ENCODE peak calls at places on chromosome 10, in ten cellular contexts. P, M, L, O, U, I, W, Z, E and R are unnamed samples.

GRCh38 chr10:16120563-16120962 is 260.3 kb upstream of the MINDY3 start:
- DNase-seq in U (no peak), P (no peak), I (no peak), W (no peak), M (no peak), E (no peak), O (no peak), Z (no peak), L (no peak), R (no peak)

GRCh38 chr10:15563161-15563715 is 156.5 kb downstream of the ITGA8 start:
- DNase-seq in I (no peak), E (no peak), U (no peak), Z (no peak), M (no peak), W (no peak), L (no peak), O (no peak), P (no peak), R (no peak)

GRCh38 chr10:129697463-129698247 is 230.6 kb downstream of the MGMT start:
- DNase-seq in L (no peak), E (no peak), M (no peak), W (no peak), U (no peak), Z (no peak), P (no peak), O (no peak), I (no peak), R (no peak)

GRCh38 chr10:97074256-97075145 is 111.3 kb downstream of the SLIT1 start:
- DNase-seq in P (no peak), I (no peak), M (no peak), W (no peak), E (no peak), L (no peak), O (no peak), Z (no peak), U (no peak), R (no peak)

GRCh38 chr10:119503821-119504220 is 38.7 kb downstream of the RGS10 start:
- DNase-seq in P (no peak), O (peak), U (no peak), Z (no peak), L (no peak), W (no peak), I (no peak), E (no peak), M (no peak), R (no peak)

GRCh38 chr10:114458955-114459354 is 54.7 kb upstream of the AFAP1L2 start:
- DNase-seq in Z (no peak), L (peak), U (peak), I (peak), O (peak), E (peak), M (peak), W (peak), P (no peak), R (no peak)

GRCh38 chr10:33652870-33653269 is 318.4 kb upstream of the NRP1 start:
- DNase-seq in I (no peak), E (no peak), Z (no peak), L (no peak), U (no peak), M (no peak), W (no peak), O (no peak), P (no peak), R (no peak)

GRCh38 chr10:11189581-11190376 is 172.1 kb downstream of the CELF2 start:
- DNase-seq in I (no peak), U (no peak), Z (no peak), L (no peak), W (no peak), P (no peak), O (no peak), E (no peak), M (no peak), R (no peak)

GRCh38 chr10:78320416-78320815 is 286.8 kb downstream of the RPS24 start:
- DNase-seq in E (no peak), Z (no peak), W (no peak), L (no peak), O (no peak), U (no peak), P (no peak), M (no peak), I (peak), R (no peak)

GRCh38 chr10:90862908-90863514 is 5.2 kb upstream of the HTR7 start:
- DNase-seq in I (peak), W (peak), O (no peak), P (no peak), U (no peak), Z (no peak), M (peak), E (no peak), L (peak), R (no peak)

GRCh38 chr10:118958559-118958958 is 71.0 kb upstream of the NANOS1 start:
- DNase-seq in O (no peak), U (no peak), M (no peak), I (no peak), P (no peak), L (no peak), W (no peak), E (no peak), Z (no peak), R (no peak)

GRCh38 chr10:47379445-47379785 is 4.7 kb downstream of the ZNF488 start:
- DNase-seq in P (no peak), L (no peak), E (no peak), Z (no peak), I (no peak), U (no peak), O (peak), W (no peak), M (no peak), R (no peak)

GRCh38 chr10:69057261-69057950 is 30.5 kb upstream of the SRGN start:
- DNase-seq in L (no peak), E (peak), U (no peak), M (no peak), O (peak), I (peak), P (peak), Z (peak), W (no peak), R (no peak)

GRCh38 chr10:65313406-65313805 is 1612.4 kb upstream of the LRRTM3 start:
- DNase-seq in I (no peak), M (peak), P (no peak), W (no peak), U (no peak), E (no peak), O (no peak), Z (no peak), L (no peak), R (peak)

GRCh38 chr10:86944471-86944870 is 12.9 kb downstream of the MMRN2 start:
- DNase-seq in O (no peak), M (no peak), P (no peak), Z (no peak), L (no peak), E (no peak), U (no peak), W (no peak), I (peak), R (no peak)

DNA sequence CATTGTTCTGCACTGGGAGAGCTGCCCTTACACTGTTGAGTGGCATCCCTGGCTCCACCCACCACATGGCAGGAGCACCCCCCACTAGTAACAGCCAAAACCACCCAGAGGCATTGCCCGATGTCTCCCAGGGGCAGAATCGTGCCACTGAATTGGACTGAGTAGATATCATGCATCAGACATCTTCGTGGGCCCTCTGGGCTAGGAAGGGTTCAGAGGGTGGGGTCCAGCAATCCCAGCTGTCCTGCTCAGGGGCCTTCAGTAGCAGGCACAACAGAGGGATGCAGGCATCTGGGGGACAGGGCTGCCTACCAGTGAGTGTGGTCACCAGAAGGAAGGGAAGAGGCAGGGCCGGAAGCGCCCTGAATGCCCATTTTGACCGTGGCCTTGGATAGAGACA is 119.7 kb upstream of the PPP2R2D start:
- DNase-seq in O (no peak), U (no peak), P (no peak), L (no peak), W (no peak), I (no peak), E (no peak), Z (no peak), M (no peak), R (no peak)
- H3K4me3 ChIP-seq in O (no peak), U (no peak), P (no peak), L (no peak), W (no peak), I (no peak), E (no peak), Z (no peak), M (no peak), R (no peak)

GRCh38 chr10:132850246-132850645 is 64.3 kb upstream of the NKX6-2 start:
- DNase-seq in W (no peak), Z (no peak), E (no peak), U (peak), M (no peak), I (no peak), L (no peak), O (peak), P (no peak), R (no peak)

GRCh38 chr10:132850896-132851295 is 64.9 kb upstream of the NKX6-2 start:
- DNase-seq in I (no peak), Z (no peak), O (peak), W (no peak), E (no peak), L (no peak), M (no peak), P (no peak), U (peak), R (no peak)

GRCh38 chr10:132848951-132849545 is 63.1 kb upstream of the NKX6-2 start:
- DNase-seq in M (no peak), U (no peak), Z (no peak), I (no peak), O (peak), W (no peak), E (no peak), P (no peak), L (no peak), R (no peak)

GRCh38 chr10:132848306-132848705 is 62.4 kb upstream of the NKX6-2 start:
- DNase-seq in E (no peak), P (no peak), U (no peak), W (no peak), M (no peak), O (peak), L (no peak), Z (no peak), I (no peak), R (no peak)

GRCh38 chr10:132849546-132850031 is 63.6 kb upstream of the NKX6-2 start:
- DNase-seq in I (no peak), O (peak), Z (no peak), P (no peak), U (no peak), L (no peak), W (no peak), E (no peak), M (no peak), R (no peak)
- H3K4me3 ChIP-seq in I (no peak), O (no peak), Z (no peak), P (no peak), U (no peak), L (no peak), W (no peak), E (no peak), M (no peak), R (no peak)

GRCh38 chr10:101214446-101215396 is 14.5 kb downstream of the LBX1 start:
- DNase-seq in E (peak), P (no peak), O (peak), U (peak), W (peak), M (peak), Z (peak), L (peak), I (peak), R (no peak)
- H3K4me3 ChIP-seq in E (no peak), P (no peak), O (no peak), U (no peak), W (peak), M (no peak), Z (no peak), L (peak), I (no peak), R (no peak)

GRCh38 chr10:26441491-26442214 is 3.5 kb downstream of the APBB1IP start:
- DNase-seq in I (peak), O (no peak), Z (no peak), L (no peak), M (no peak), W (no peak), E (no peak), P (no peak), U (no peak), R (no peak)
- H3K4me3 ChIP-seq in I (peak), O (peak), Z (no peak), L (no peak), M (no peak), W (no peak), E (no peak), P (no peak), U (no peak), R (no peak)